ENCODE peak calls at places on chromosome 4, in eight cellular contexts. One of them, this sample, is unnamed.

GRCh38 chr4:13322681-13323101 is 161.4 kb downstream of the RAB28 start:
- DNase-seq in T-helper 17 cell: no peak
- DNase-seq in HT1080: peak; percentile 78
- DNase-seq in memory B cell: no peak
- DNase-seq in NCI-H1092: no peak
- DNase-seq in psoas muscle: no peak
- DNase-seq in stimulated activated CD4-positive, alpha-beta T cell treated with anti-CD3 and anti-CD28 coated beads, Interleukin-15, amount 100 ng/mL, for 1 hour: no peak
- DNase-seq in GM03348: peak; percentile 81
- DNase-seq in this sample: no peak

GRCh38 chr4:153620352-153620751 is 63.7 kb upstream of the TLR2 start:
- DNase-seq in T-helper 17 cell: no peak
- DNase-seq in HT1080: no peak
- DNase-seq in memory B cell: no peak
- DNase-seq in NCI-H1092: no peak
- DNase-seq in psoas muscle: no peak
- DNase-seq in stimulated activated CD4-positive, alpha-beta T cell treated with anti-CD3 and anti-CD28 coated beads, Interleukin-15, amount 100 ng/mL, for 1 hour: no peak
- DNase-seq in GM03348: peak; percentile 37
- DNase-seq in this sample: peak; percentile 51

GRCh38 chr4:3869661-3870566 is 103.7 kb downstream of the ADRA2C start:
- DNase-seq in T-helper 17 cell: no peak
- DNase-seq in HT1080: no peak
- DNase-seq in memory B cell: no peak
- DNase-seq in NCI-H1092: no peak
- DNase-seq in psoas muscle: peak; percentile 13
- DNase-seq in stimulated activated CD4-positive, alpha-beta T cell treated with anti-CD3 and anti-CD28 coated beads, Interleukin-15, amount 100 ng/mL, for 1 hour: no peak
- DNase-seq in GM03348: no peak
- DNase-seq in this sample: no peak

GRCh38 chr4:76968937-76969336 is 19.4 kb downstream of the SEPTIN11 start:
- DNase-seq in T-helper 17 cell: no peak
- DNase-seq in HT1080: no peak
- DNase-seq in memory B cell: no peak
- DNase-seq in NCI-H1092: no peak
- DNase-seq in psoas muscle: no peak
- DNase-seq in stimulated activated CD4-positive, alpha-beta T cell treated with anti-CD3 and anti-CD28 coated beads, Interleukin-15, amount 100 ng/mL, for 1 hour: no peak
- DNase-seq in GM03348: no peak
- DNase-seq in this sample: no peak

GRCh38 chr4:165905405-165906027 is 32.5 kb downstream of the TLL1 start:
- DNase-seq in T-helper 17 cell: no peak
- DNase-seq in HT1080: peak; percentile 47
- DNase-seq in memory B cell: no peak
- DNase-seq in NCI-H1092: no peak
- DNase-seq in psoas muscle: no peak
- DNase-seq in stimulated activated CD4-positive, alpha-beta T cell treated with anti-CD3 and anti-CD28 coated beads, Interleukin-15, amount 100 ng/mL, for 1 hour: no peak
- DNase-seq in GM03348: no peak
- DNase-seq in this sample: no peak

GRCh38 chr4:121991968-121992367 is 40.1 kb upstream of the TRPC3 start:
- DNase-seq in T-helper 17 cell: no peak
- DNase-seq in HT1080: no peak
- DNase-seq in memory B cell: no peak
- DNase-seq in NCI-H1092: no peak
- DNase-seq in psoas muscle: no peak
- DNase-seq in stimulated activated CD4-positive, alpha-beta T cell treated with anti-CD3 and anti-CD28 coated beads, Interleukin-15, amount 100 ng/mL, for 1 hour: no peak
- DNase-seq in GM03348: no peak
- DNase-seq in this sample: no peak

GRCh38 chr4:128388352-128388630 is 100.7 kb upstream of the PGRMC2 start:
- DNase-seq in T-helper 17 cell: no peak
- DNase-seq in HT1080: no peak
- DNase-seq in memory B cell: no peak
- DNase-seq in NCI-H1092: no peak
- DNase-seq in psoas muscle: no peak
- DNase-seq in stimulated activated CD4-positive, alpha-beta T cell treated with anti-CD3 and anti-CD28 coated beads, Interleukin-15, amount 100 ng/mL, for 1 hour: no peak
- DNase-seq in GM03348: no peak
- DNase-seq in this sample: no peak

GRCh38 chr4:947491-947971 is 15.3 kb downstream of the TMEM175 start:
- DNase-seq in T-helper 17 cell: peak; percentile 6
- DNase-seq in HT1080: no peak
- DNase-seq in memory B cell: no peak
- DNase-seq in NCI-H1092: no peak
- DNase-seq in psoas muscle: peak; percentile 35
- DNase-seq in stimulated activated CD4-positive, alpha-beta T cell treated with anti-CD3 and anti-CD28 coated beads, Interleukin-15, amount 100 ng/mL, for 1 hour: no peak
- DNase-seq in GM03348: no peak
- DNase-seq in this sample: no peak

GRCh38 chr4:112109455-112110425 is 35.5 kb upstream of the FAM241A start:
- DNase-seq in T-helper 17 cell: no peak
- DNase-seq in HT1080: peak; percentile 65
- DNase-seq in memory B cell: no peak
- DNase-seq in NCI-H1092: no peak
- DNase-seq in psoas muscle: no peak
- DNase-seq in stimulated activated CD4-positive, alpha-beta T cell treated with anti-CD3 and anti-CD28 coated beads, Interleukin-15, amount 100 ng/mL, for 1 hour: no peak
- DNase-seq in GM03348: no peak
- DNase-seq in this sample: no peak

GRCh38 chr4:8217871-8218270 is 18.8 kb downstream of the SH3TC1 start:
- DNase-seq in T-helper 17 cell: no peak
- DNase-seq in HT1080: no peak
- DNase-seq in memory B cell: no peak
- DNase-seq in NCI-H1092: no peak
- DNase-seq in psoas muscle: no peak
- DNase-seq in stimulated activated CD4-positive, alpha-beta T cell treated with anti-CD3 and anti-CD28 coated beads, Interleukin-15, amount 100 ng/mL, for 1 hour: no peak
- DNase-seq in GM03348: no peak
- DNase-seq in this sample: no peak

GRCh38 chr4:140533951-140534480 is 10.0 kb downstream of the ELMOD2 start:
- DNase-seq in T-helper 17 cell: no peak
- DNase-seq in HT1080: peak; percentile 8
- DNase-seq in memory B cell: no peak
- DNase-seq in NCI-H1092: no peak
- DNase-seq in psoas muscle: no peak
- DNase-seq in stimulated activated CD4-positive, alpha-beta T cell treated with anti-CD3 and anti-CD28 coated beads, Interleukin-15, amount 100 ng/mL, for 1 hour: no peak
- DNase-seq in GM03348: peak; percentile 19
- DNase-seq in this sample: no peak

GRCh38 chr4:95044204-95044848 is 286.6 kb downstream of the BMPR1B start:
- DNase-seq in T-helper 17 cell: no peak
- DNase-seq in HT1080: no peak
- DNase-seq in memory B cell: no peak
- DNase-seq in NCI-H1092: no peak
- DNase-seq in psoas muscle: no peak
- DNase-seq in stimulated activated CD4-positive, alpha-beta T cell treated with anti-CD3 and anti-CD28 coated beads, Interleukin-15, amount 100 ng/mL, for 1 hour: no peak
- DNase-seq in GM03348: no peak
- DNase-seq in this sample: peak; percentile 68

GRCh38 chr4:69832326-69833030 is 27.5 kb downstream of the SULT1E1 start:
- DNase-seq in T-helper 17 cell: no peak
- DNase-seq in HT1080: no peak
- DNase-seq in memory B cell: no peak
- DNase-seq in NCI-H1092: no peak
- DNase-seq in psoas muscle: no peak
- DNase-seq in stimulated activated CD4-positive, alpha-beta T cell treated with anti-CD3 and anti-CD28 coated beads, Interleukin-15, amount 100 ng/mL, for 1 hour: no peak
- DNase-seq in GM03348: no peak
- DNase-seq in this sample: peak; percentile 76